ENCODE peak calls at places on chromosomes 5 and 9, in eight cellular contexts. One of them, this sample, is unnamed.

GRCh38 chr9:27622688-27623340 is 49.5 kb upstream of the C9orf72 start:
- DNase-seq in neural crest cell: no peak
- DNase-seq in upper lobe of left lung: no peak
- DNase-seq in B cell: peak; percentile 19
- DNase-seq in pancreas: no peak
- DNase-seq in spleen: no peak
- DNase-seq in fibroblast of mammary gland: no peak
- DNase-seq in sigmoid colon: no peak
- DNase-seq in this sample: no peak

GRCh38 chr5:67166460-67166871 is 30.1 kb downstream of the CD180 start:
- DNase-seq in fibroblast of mammary gland: no peak
- DNase-seq in neural crest cell: no peak
- DNase-seq in B cell: peak; percentile 46
- DNase-seq in upper lobe of left lung: peak; percentile 88
- DNase-seq in spleen: peak; percentile 92
- DNase-seq in pancreas: no peak
- DNase-seq in sigmoid colon: peak; percentile 70
- DNase-seq in this sample: no peak

GRCh38 chr9:98775831-98776441 is 20.4 kb downstream of the ANKS6 start:
- DNase-seq in neural crest cell: peak; percentile 62
- DNase-seq in pancreas: no peak
- DNase-seq in B cell: peak; percentile 75
- DNase-seq in fibroblast of mammary gland: peak; percentile 76
- DNase-seq in sigmoid colon: no peak
- DNase-seq in spleen: no peak
- DNase-seq in upper lobe of left lung: no peak
- DNase-seq in this sample: peak; percentile 65

GRCh38 chr5:172958268-172959046 is 767 bp upstream of the RPL26L1 start:
- DNase-seq in sigmoid colon: peak; percentile 80
- DNase-seq in neural crest cell: peak; percentile 59
- DNase-seq in spleen: peak; percentile 92
- DNase-seq in B cell: peak; percentile 87
- DNase-seq in pancreas: peak; percentile 33
- DNase-seq in fibroblast of mammary gland: peak; percentile 53
- DNase-seq in upper lobe of left lung: peak; percentile 93
- DNase-seq in this sample: no peak

GRCh38 chr9:272251-273213 is 57.9 kb downstream of the DOCK8 start:
- DNase-seq in fibroblast of mammary gland: no peak
- DNase-seq in sigmoid colon: no peak
- DNase-seq in spleen: peak; percentile 82
- DNase-seq in neural crest cell: no peak
- DNase-seq in B cell: peak; percentile 68
- DNase-seq in upper lobe of left lung: no peak
- DNase-seq in pancreas: no peak
- DNase-seq in this sample: no peak

GRCh38 chr9:133477992-133478850 is 678 bp downstream of the SLC2A6 start:
- DNase-seq in fibroblast of mammary gland: peak; percentile 18
- DNase-seq in upper lobe of left lung: no peak
- DNase-seq in neural crest cell: peak; percentile 44
- DNase-seq in pancreas: no peak
- DNase-seq in spleen: peak; percentile 89
- DNase-seq in B cell: peak; percentile 82
- DNase-seq in sigmoid colon: no peak
- DNase-seq in this sample: no peak

GRCh38 chr5:54186912-54187445 is 123.4 kb downstream of the ARL15 start:
- DNase-seq in pancreas: no peak
- DNase-seq in spleen: no peak
- DNase-seq in sigmoid colon: no peak
- DNase-seq in upper lobe of left lung: no peak
- DNase-seq in fibroblast of mammary gland: no peak
- DNase-seq in B cell: no peak
- DNase-seq in neural crest cell: no peak
- DNase-seq in this sample: no peak

GRCh38 chr5:179265529-179266290 is 79.6 kb downstream of the ADAMTS2 start:
- DNase-seq in neural crest cell: no peak
- DNase-seq in pancreas: peak; percentile 37
- DNase-seq in sigmoid colon: peak; percentile 99
- DNase-seq in fibroblast of mammary gland: peak; percentile 99
- DNase-seq in upper lobe of left lung: peak; percentile 95
- DNase-seq in spleen: peak; percentile 78
- DNase-seq in B cell: peak; percentile 29
- DNase-seq in this sample: peak; percentile 85

GRCh38 chr5:57316798-57317327 is 143.0 kb downstream of the GPBP1 start:
- DNase-seq in fibroblast of mammary gland: peak; percentile 97
- DNase-seq in B cell: no peak
- DNase-seq in sigmoid colon: no peak
- DNase-seq in pancreas: no peak
- DNase-seq in upper lobe of left lung: no peak
- DNase-seq in neural crest cell: no peak
- DNase-seq in spleen: no peak
- DNase-seq in this sample: peak; percentile 97

GRCh38 chr5:179407191-179408175 is 62.2 kb upstream of the ADAMTS2 start:
- DNase-seq in sigmoid colon: no peak
- DNase-seq in upper lobe of left lung: peak; percentile 54
- DNase-seq in spleen: no peak
- DNase-seq in B cell: no peak
- DNase-seq in pancreas: no peak
- DNase-seq in neural crest cell: no peak
- DNase-seq in fibroblast of mammary gland: peak; percentile 19
- DNase-seq in this sample: no peak

GRCh38 chr5:172173771-172174170 is 14.3 kb downstream of the STK10 start:
- DNase-seq in neural crest cell: no peak
- DNase-seq in pancreas: no peak
- DNase-seq in fibroblast of mammary gland: peak; percentile 78
- DNase-seq in upper lobe of left lung: no peak
- DNase-seq in spleen: peak; percentile 90
- DNase-seq in B cell: no peak
- DNase-seq in sigmoid colon: no peak
- DNase-seq in this sample: peak; percentile 76

GRCh38 chr5:147081256-147081872 is 153.5 kb upstream of the STK32A start:
- DNase-seq in pancreas: no peak
- DNase-seq in B cell: no peak
- DNase-seq in spleen: no peak
- DNase-seq in sigmoid colon: peak; percentile 69
- DNase-seq in upper lobe of left lung: no peak
- DNase-seq in fibroblast of mammary gland: no peak
- DNase-seq in neural crest cell: no peak
- DNase-seq in this sample: no peak

GRCh38 chr5:113330533-113331200 is 104.1 kb downstream of the TSSK1B start:
- DNase-seq in pancreas: peak; percentile 4
- DNase-seq in B cell: peak; percentile 29
- DNase-seq in sigmoid colon: peak; percentile 74
- DNase-seq in upper lobe of left lung: no peak
- DNase-seq in neural crest cell: no peak
- DNase-seq in spleen: no peak
- DNase-seq in fibroblast of mammary gland: peak; percentile 54
- DNase-seq in this sample: no peak

GRCh38 chr9:127873223-127873691 is 4.2 kb downstream of the AK1 start:
- DNase-seq in sigmoid colon: peak; percentile 65
- DNase-seq in upper lobe of left lung: peak; percentile 77
- DNase-seq in fibroblast of mammary gland: no peak
- DNase-seq in neural crest cell: peak; percentile 44
- DNase-seq in pancreas: no peak
- DNase-seq in spleen: no peak
- DNase-seq in B cell: no peak
- DNase-seq in this sample: peak; percentile 23

GRCh38 chr5:98106116-98107088 is 667.1 kb upstream of the RGMB start:
- DNase-seq in spleen: no peak
- DNase-seq in upper lobe of left lung: no peak
- DNase-seq in pancreas: no peak
- DNase-seq in sigmoid colon: no peak
- DNase-seq in fibroblast of mammary gland: peak; percentile 97
- DNase-seq in neural crest cell: no peak
- DNase-seq in B cell: no peak
- DNase-seq in this sample: no peak

GRCh38 chr5:179222246-179223017 is 122.8 kb downstream of the ADAMTS2 start:
- DNase-seq in B cell: no peak
- DNase-seq in upper lobe of left lung: no peak
- DNase-seq in fibroblast of mammary gland: no peak
- DNase-seq in pancreas: no peak
- DNase-seq in neural crest cell: no peak
- DNase-seq in spleen: peak; percentile 47
- DNase-seq in sigmoid colon: peak; percentile 45
- DNase-seq in this sample: no peak

GRCh38 chr9:71223953-71224538 is 102.6 kb upstream of the TRPM3 start:
- DNase-seq in pancreas: no peak
- DNase-seq in spleen: no peak
- DNase-seq in fibroblast of mammary gland: peak; percentile 2
- DNase-seq in neural crest cell: no peak
- DNase-seq in upper lobe of left lung: no peak
- DNase-seq in sigmoid colon: no peak
- DNase-seq in B cell: no peak
- DNase-seq in this sample: no peak

GRCh38 chr5:157108961-157109360 is at the start of gene HAVCR2:
- DNase-seq in pancreas: no peak
- DNase-seq in fibroblast of mammary gland: no peak
- DNase-seq in B cell: peak; percentile 53
- DNase-seq in sigmoid colon: no peak
- DNase-seq in spleen: peak; percentile 86
- DNase-seq in upper lobe of left lung: no peak
- DNase-seq in neural crest cell: no peak
- DNase-seq in this sample: no peak

GRCh38 chr5:153158608-153159007 is 331.9 kb upstream of the GRIA1 start:
- DNase-seq in pancreas: no peak
- DNase-seq in fibroblast of mammary gland: peak; percentile 24
- DNase-seq in B cell: no peak
- DNase-seq in upper lobe of left lung: no peak
- DNase-seq in spleen: no peak
- DNase-seq in neural crest cell: no peak
- DNase-seq in sigmoid colon: no peak
- DNase-seq in this sample: no peak

GRCh38 chr5:73633060-73633459 is 7.1 kb downstream of the ARHGEF28 start:
- DNase-seq in spleen: no peak
- DNase-seq in pancreas: no peak
- DNase-seq in sigmoid colon: no peak
- DNase-seq in B cell: no peak
- DNase-seq in upper lobe of left lung: no peak
- DNase-seq in fibroblast of mammary gland: no peak
- DNase-seq in neural crest cell: no peak
- DNase-seq in this sample: no peak

GRCh38 chr9:127165096-127165495 is 42.7 kb upstream of the ANGPTL2 start:
- DNase-seq in upper lobe of left lung: no peak
- DNase-seq in sigmoid colon: peak; percentile 37
- DNase-seq in B cell: no peak
- DNase-seq in spleen: no peak
- DNase-seq in neural crest cell: no peak
- DNase-seq in pancreas: no peak
- DNase-seq in fibroblast of mammary gland: no peak
- DNase-seq in this sample: no peak

DNA sequence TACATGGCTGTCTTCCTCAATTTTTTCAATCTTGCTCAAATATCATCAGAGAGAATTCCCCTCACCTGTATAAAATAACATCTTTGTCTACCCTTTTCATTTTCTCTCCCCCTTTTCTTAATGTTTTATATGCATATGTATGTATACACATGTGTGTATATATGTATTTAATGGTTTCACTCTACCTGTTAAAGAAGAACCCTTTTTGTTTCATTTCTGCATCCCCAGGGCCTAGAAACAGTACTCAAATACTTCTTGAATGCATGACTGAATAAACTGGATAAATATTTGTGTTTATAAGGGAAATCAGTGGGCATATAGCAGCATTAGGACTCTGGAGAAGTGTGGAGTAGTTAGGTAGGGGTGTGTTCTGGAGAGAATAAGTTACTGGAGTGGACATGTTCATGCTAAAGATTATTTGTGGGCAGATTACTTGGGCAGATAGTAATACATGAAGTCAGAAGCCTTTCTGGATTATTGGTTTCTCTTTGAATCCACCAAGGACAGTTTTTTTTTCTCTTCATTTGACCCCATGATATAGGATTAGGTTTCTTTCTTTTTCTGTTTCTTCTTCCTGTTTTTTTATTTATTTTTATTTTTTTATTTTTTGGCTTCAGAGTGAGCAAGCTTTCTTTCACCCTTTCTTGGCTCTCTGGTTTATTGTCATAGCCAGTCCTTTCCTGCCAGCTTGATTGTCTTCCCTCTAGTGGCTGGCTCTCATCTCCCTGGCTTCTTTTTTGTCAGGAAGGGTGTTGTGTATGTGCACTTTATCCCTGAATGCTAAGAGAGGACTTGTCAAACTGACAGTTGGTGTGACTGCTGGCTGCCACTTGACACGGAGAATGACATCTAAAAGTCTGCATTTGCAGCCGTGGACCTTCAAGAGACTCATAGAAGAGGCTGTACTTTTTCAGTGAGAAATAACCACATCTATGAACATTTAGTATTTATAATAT is 89.3 kb downstream of the ZCCHC7 start:
- DNase-seq in B cell: no peak
- DNase-seq in neural crest cell: no peak
- DNase-seq in spleen: no peak
- DNase-seq in upper lobe of left lung: no peak
- DNase-seq in sigmoid colon: no peak
- DNase-seq in pancreas: no peak
- DNase-seq in fibroblast of mammary gland: peak; percentile 11
- DNase-seq in this sample: no peak
- TF ChIP-seq CTCF in B cell: no peak
- TF ChIP-seq CTCF in neural crest cell: no peak
- TF ChIP-seq CTCF in spleen: no peak
- TF ChIP-seq CTCF in upper lobe of left lung: no peak
- TF ChIP-seq CTCF in sigmoid colon: no peak
- TF ChIP-seq CTCF in pancreas: no peak
- TF ChIP-seq CTCF in fibroblast of mammary gland: peak; percentile 17
- TF ChIP-seq CTCF in this sample: peak; percentile 16

DNA sequence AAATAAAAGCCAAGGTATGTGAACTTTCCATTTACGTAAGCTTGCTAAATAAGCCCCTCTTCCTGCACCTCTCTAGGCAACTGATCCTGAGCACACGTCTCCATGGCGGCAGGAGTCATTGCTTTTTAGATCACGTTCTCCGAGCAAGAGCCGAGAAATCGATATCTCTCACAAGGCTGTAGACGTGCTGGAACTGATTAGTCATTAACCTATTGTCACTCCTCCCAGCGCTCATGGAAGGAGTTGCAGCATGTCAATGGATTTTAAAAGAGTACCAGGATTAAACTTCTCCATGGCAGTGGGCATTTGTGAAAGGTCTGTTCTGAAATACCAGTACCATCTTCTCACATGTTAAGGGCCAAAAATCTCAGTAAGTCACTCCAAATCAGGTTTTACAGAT is 4.7 kb upstream of the ADCY2 start:
- DNase-seq in sigmoid colon: no peak
- DNase-seq in neural crest cell: no peak
- DNase-seq in upper lobe of left lung: no peak
- DNase-seq in spleen: no peak
- DNase-seq in pancreas: peak; percentile 39
- DNase-seq in B cell: no peak
- DNase-seq in fibroblast of mammary gland: no peak
- DNase-seq in this sample: no peak
- TF ChIP-seq CTCF in sigmoid colon: no peak
- TF ChIP-seq CTCF in neural crest cell: peak; percentile 48
- TF ChIP-seq CTCF in upper lobe of left lung: no peak
- TF ChIP-seq CTCF in spleen: no peak
- TF ChIP-seq CTCF in pancreas: no peak
- TF ChIP-seq CTCF in B cell: no peak
- TF ChIP-seq CTCF in fibroblast of mammary gland: no peak
- TF ChIP-seq CTCF in this sample: peak; percentile 33

GRCh38 chr9:123448247-123448646 is 92.2 kb downstream of the CRB2 start:
- DNase-seq in pancreas: no peak
- DNase-seq in spleen: peak; percentile 4
- DNase-seq in upper lobe of left lung: no peak
- DNase-seq in B cell: no peak
- DNase-seq in neural crest cell: no peak
- DNase-seq in sigmoid colon: no peak
- DNase-seq in fibroblast of mammary gland: no peak
- DNase-seq in this sample: no peak
- TF ChIP-seq CTCF in pancreas: no peak
- TF ChIP-seq CTCF in spleen: no peak
- TF ChIP-seq CTCF in upper lobe of left lung: no peak
- TF ChIP-seq CTCF in B cell: no peak
- TF ChIP-seq CTCF in neural crest cell: no peak
- TF ChIP-seq CTCF in sigmoid colon: no peak
- TF ChIP-seq CTCF in fibroblast of mammary gland: no peak
- TF ChIP-seq CTCF in this sample: no peak

GRCh38 chr5:116448869-116449453 is 125.7 kb downstream of the SEMA6A start:
- DNase-seq in sigmoid colon: no peak
- DNase-seq in spleen: no peak
- DNase-seq in pancreas: no peak
- DNase-seq in fibroblast of mammary gland: no peak
- DNase-seq in B cell: no peak
- DNase-seq in upper lobe of left lung: no peak
- DNase-seq in neural crest cell: no peak
- DNase-seq in this sample: no peak
- TF ChIP-seq CTCF in sigmoid colon: no peak
- TF ChIP-seq CTCF in spleen: no peak
- TF ChIP-seq CTCF in pancreas: no peak
- TF ChIP-seq CTCF in fibroblast of mammary gland: no peak
- TF ChIP-seq CTCF in B cell: no peak
- TF ChIP-seq CTCF in upper lobe of left lung: no peak
- TF ChIP-seq CTCF in neural crest cell: no peak
- TF ChIP-seq CTCF in this sample: no peak